ENCODE peak calls at places on chromosomes 6 and 20, in six cellular contexts. Z, R, P, S, E and X are unnamed samples. For H3K4me1, the result is how much of the 10 kb centered on the place peaks cover.

GRCh38 chr6:22149501-22150490 is 147.0 kb downstream of the PRL start:
- DNase-seq in R (no peak), E (no peak), S (no peak), Z (no peak), P (no peak), X (no peak)

GRCh38 chr6:42269553-42269952 is 51.9 kb upstream of the MRPS10 start:
- DNase-seq in S (no peak), Z (peak), P (no peak), E (peak), R (no peak), X (no peak)

GRCh38 chr20:24835195-24835594 is 113.9 kb upstream of the CST7 start:
- DNase-seq in S (no peak), Z (no peak), P (no peak), R (no peak), E (no peak), X (no peak)

GRCh38 chr20:8394308-8394945 is 262.4 kb downstream of the PLCB1 start:
- DNase-seq in E (no peak), Z (no peak), P (no peak), R (no peak), S (no peak), X (no peak)

GRCh38 chr20:32536861-32537656 is 48.1 kb downstream of the NOL4L start:
- DNase-seq in S (no peak), Z (peak), E (peak), P (no peak), R (no peak), X (no peak)

GRCh38 chr6:10567256-10568041 is 46.3 kb downstream of the GCNT2 start:
- DNase-seq in Z (no peak), P (peak), R (no peak), S (peak), E (no peak), X (no peak)

GRCh38 chr6:163100259-163100658 is 314.3 kb upstream of the QKI start:
- DNase-seq in S (no peak), E (no peak), R (no peak), P (no peak), Z (no peak), X (no peak)

GRCh38 chr6:50850223-50850751 is 31.6 kb downstream of the TFAP2B start:
- DNase-seq in R (no peak), P (no peak), E (no peak), Z (no peak), S (no peak), X (no peak)

GRCh38 chr20:61436674-61437279 is 184.7 kb downstream of the CDH4 start:
- DNase-seq in E (no peak), P (no peak), R (no peak), Z (no peak), S (peak), X (no peak)

GRCh38 chr20:37245671-37246237 is 15.9 kb downstream of the GHRH start:
- DNase-seq in P (no peak), Z (no peak), R (no peak), S (no peak), E (no peak), X (no peak)

GRCh38 chr20:24403410-24403809 is 66.0 kb upstream of the SYNDIG1 start:
- DNase-seq in S (no peak), P (no peak), Z (no peak), E (no peak), R (no peak), X (no peak)

GRCh38 chr20:46998497-46999190 is 104.0 kb downstream of the EYA2 start:
- DNase-seq in P (no peak), Z (peak), E (no peak), R (no peak), S (no peak), X (no peak)

GRCh38 chr20:45823949-45824835 is 2.9 kb downstream of the TNNC2 start:
- DNase-seq in E (peak), R (peak), S (peak), P (peak), Z (peak), X (no peak)

GRCh38 chr6:144150673-144151009 is 324 bp downstream of the STX11 start:
- DNase-seq in P (no peak), Z (no peak), E (peak), R (no peak), S (peak), X (no peak)

GRCh38 chr6:133774356-133774755 is 114.6 kb upstream of the TCF21 start:
- DNase-seq in R (no peak), S (peak), P (no peak), Z (no peak), E (no peak), X (no peak)

GRCh38 chr6:3220366-3220765 is 7.1 kb downstream of the TUBB2B start:
- DNase-seq in P (no peak), E (no peak), Z (no peak), R (no peak), S (no peak), X (no peak)

GRCh38 chr20:34045294-34045693 is 51.6 kb downstream of the RALY start:
- DNase-seq in E (no peak), R (peak), Z (peak), S (no peak), P (peak), X (peak)

GRCh38 chr6:31737315-31738047 is 1.2 kb upstream of the CLIC1 start:
- DNase-seq in P (peak), R (no peak), Z (no peak), E (peak), S (peak), X (no peak)

GRCh38 chr6:138194221-138194620 is 24.1 kb downstream of the PBOV1 start:
- DNase-seq in E (peak), R (no peak), S (no peak), Z (peak), P (no peak), X (no peak)

GRCh38 chr6:132768051-132768517 is 10.4 kb upstream of the VNN2 start:
- DNase-seq in R (no peak), E (peak), S (peak), Z (peak), P (peak), X (peak)

GRCh38 chr6:28240517-28240916 is 11.6 kb downstream of the ZKSCAN4 start:
- DNase-seq in Z (no peak), E (no peak), P (no peak), R (no peak), S (no peak), X (no peak)

GRCh38 chr20:36572701-36573102 is 695 bp upstream of the TGIF2 start:
- DNase-seq in S (peak), P (peak), E (peak), R (no peak), Z (peak), X (no peak)

GRCh38 chr6:127821431-127821830 is 79.4 kb downstream of the THEMIS start:
- DNase-seq in P (no peak), R (no peak), S (no peak), Z (no peak), E (no peak), X (no peak)

GRCh38 chr6:64258302-64258701 is 622.7 kb downstream of the PHF3 start:
- DNase-seq in P (no peak), S (no peak), R (no peak), Z (no peak), E (no peak), X (no peak)

GRCh38 chr6:163735076-163735475 is 320.6 kb downstream of the QKI start:
- DNase-seq in E (no peak), R (peak), S (no peak), P (no peak), Z (no peak), X (no peak)

GRCh38 chr20:25177890-25178321 is 17.6 kb upstream of the ENTPD6 start:
- DNase-seq in Z (peak), R (no peak), E (no peak), S (no peak), P (no peak), X (no peak)

GRCh38 chr6:90003941-90004340 is 109.7 kb downstream of the GJA10 start:
- DNase-seq in P (no peak), R (no peak), Z (no peak), S (no peak), E (no peak), X (no peak)

GRCh38 chr6:166527849-166528248 is 58.6 kb downstream of the RAMACL start:
- DNase-seq in R (no peak), P (no peak), S (no peak), E (no peak), Z (no peak), X (no peak)

GRCh38 chr6:161067749-161068148 is 76.2 kb downstream of the MAP3K4 start:
- DNase-seq in R (no peak), Z (no peak), E (no peak), S (no peak), P (no peak), X (no peak)

GRCh38 chr20:44089987-44090674 is 96.9 kb downstream of the JPH2 start:
- DNase-seq in R (peak), S (peak), Z (no peak), P (peak), E (peak), X (no peak)

GRCh38 chr20:61803903-61804804 is 261.5 kb downstream of the TAF4 start:
- DNase-seq in P (no peak), E (no peak), Z (no peak), S (no peak), R (no peak), X (no peak)

GRCh38 chr20:12838261-12838866 is 170.4 kb upstream of the SPTLC3 start:
- DNase-seq in S (peak), R (no peak), P (peak), Z (no peak), E (no peak), X (no peak)

GRCh38 chr6:29647927-29648642 is 8.8 kb upstream of the MOG start:
- DNase-seq in R (peak), P (peak), Z (no peak), S (peak), E (no peak), X (no peak)

GRCh38 chr20:48115511-48115910 is 330.2 kb upstream of the SULF2 start:
- DNase-seq in E (no peak), R (peak), Z (no peak), S (no peak), P (no peak), X (no peak)

GRCh38 chr6:11929451-11929850 is 82.7 kb upstream of the HIVEP1 start:
- DNase-seq in Z (no peak), P (no peak), R (no peak), E (no peak), S (no peak), X (no peak)

GRCh38 chr6:98458713-98459112 is 375.7 kb upstream of the POU3F2 start:
- DNase-seq in R (no peak), Z (no peak), E (no peak), S (no peak), P (no peak), X (no peak)

GRCh38 chr6:31657406-31658157 is 1.9 kb downstream of the APOM start:
- DNase-seq in E (no peak), S (no peak), Z (no peak), R (no peak), P (no peak), X (no peak)

GRCh38 chr20:14556206-14556605 is 218.8 kb upstream of the FLRT3 start:
- DNase-seq in Z (no peak), P (no peak), R (no peak), E (no peak), S (no peak), X (no peak)

GRCh38 chr20:14566505-14566904 is 229.1 kb upstream of the FLRT3 start:
- DNase-seq in S (no peak), P (no peak), Z (no peak), R (no peak), E (no peak), X (no peak)

GRCh38 chr20:14562976-14563375 is 225.6 kb upstream of the FLRT3 start:
- DNase-seq in E (no peak), R (no peak), P (no peak), S (no peak), Z (no peak), X (no peak)

GRCh38 chr20:14561733-14562132 is 224.3 kb upstream of the FLRT3 start:
- DNase-seq in Z (no peak), E (no peak), S (no peak), P (no peak), R (no peak), X (no peak)
- TF ChIP-seq EP300 in Z (no peak), E (no peak), S (no peak), P (no peak), R (no peak), X (no peak)

GRCh38 chr20:63152322-63153253 is 63.3 kb downstream of the YTHDF1 start:
- DNase-seq in S (no peak), R (no peak), E (no peak), P (no peak), Z (no peak), X (no peak)

GRCh38 chr20:63155266-63156165 is 60.4 kb downstream of the YTHDF1 start:
- DNase-seq in P (no peak), E (no peak), Z (no peak), R (no peak), S (no peak), X (no peak)

GRCh38 chr20:63153254-63154221 is 62.4 kb downstream of the YTHDF1 start:
- DNase-seq in R (no peak), Z (no peak), S (no peak), E (no peak), P (no peak), X (no peak)

GRCh38 chr20:63156221-63156671 is 59.7 kb downstream of the YTHDF1 start:
- DNase-seq in Z (no peak), S (no peak), R (no peak), E (no peak), P (no peak), X (no peak)

DNA sequence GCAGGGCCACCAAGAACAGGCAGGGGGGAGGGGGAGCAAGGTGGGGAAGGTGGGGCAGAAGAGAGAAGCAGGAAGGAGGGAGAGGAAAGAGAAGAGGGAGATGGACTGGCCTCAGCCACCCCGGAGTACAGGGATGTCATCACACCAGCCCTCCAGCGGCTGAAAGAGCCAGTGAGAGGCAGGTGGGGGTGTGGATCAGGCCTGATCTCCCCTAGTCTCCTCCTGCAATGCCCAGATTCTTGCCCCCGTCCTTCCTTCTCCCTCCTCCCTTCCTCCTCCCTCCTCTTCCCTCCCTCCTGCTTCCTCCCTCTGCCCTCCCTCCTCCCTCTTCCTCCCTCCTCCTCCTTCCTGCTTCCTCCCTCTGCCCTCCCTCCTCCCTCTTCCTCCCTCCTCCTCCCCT is 61.5 kb downstream of the YTHDF1 start:
- DNase-seq in S (no peak), E (no peak), P (no peak), Z (no peak), R (no peak), X (no peak)
- H3K4me1 ChIP-seq in S (under half), E (under half), P (under half), Z (under half), R (under half), X (under half)

GRCh38 chr6:109373762-109374161 is 8.5 kb downstream of the CD164 start:
- DNase-seq in S (no peak), E (no peak), Z (no peak), P (no peak), R (no peak), X (no peak)
- TF ChIP-seq EP300 in S (no peak), E (no peak), Z (no peak), P (no peak), R (no peak), X (no peak)

DNA sequence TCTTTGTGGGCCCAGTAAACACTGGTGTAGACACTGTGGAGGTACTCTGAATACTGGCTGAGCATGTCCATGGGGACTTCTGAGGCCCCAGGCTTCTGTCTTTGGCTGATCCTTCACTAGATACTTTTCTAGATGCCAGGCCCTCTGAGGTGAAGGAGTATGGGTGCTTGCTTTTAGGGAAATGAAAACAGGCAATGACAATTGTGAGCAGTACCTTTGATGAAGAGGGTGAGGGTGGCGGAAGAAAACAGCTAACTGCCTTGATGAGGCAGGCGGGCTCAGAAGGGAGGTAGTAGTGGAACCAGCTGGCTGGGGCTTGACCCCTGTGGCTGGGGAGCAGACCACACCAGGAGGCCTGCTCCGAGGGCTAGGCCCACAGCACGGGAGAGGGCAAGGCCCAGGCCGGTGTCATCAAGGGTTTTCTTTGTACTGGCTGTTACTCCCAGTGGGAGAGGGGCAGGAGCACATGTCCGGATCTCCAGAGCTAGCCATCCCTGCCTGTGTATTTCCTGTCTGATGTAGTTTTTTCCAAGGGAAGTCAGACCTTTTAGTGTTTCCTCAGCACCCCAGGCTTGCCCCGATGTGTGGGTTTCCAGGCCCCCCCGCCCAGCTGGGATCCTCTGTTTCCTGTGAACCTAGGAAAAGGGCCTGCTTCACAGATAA is 3.9 kb downstream of the PLCG1 start:
- DNase-seq in E (peak), S (no peak), R (peak), Z (no peak), P (peak), X (peak)
- H3K4me1 ChIP-seq in E (under half), S (under half), R (under half), Z (half or more), P (half or more), X (half or more)

GRCh38 chr6:88650979-88651378 is 312.4 kb downstream of the RNGTT start:
- DNase-seq in E (no peak), S (no peak), R (no peak), Z (no peak), P (no peak), X (no peak)
- TF ChIP-seq EP300 in E (no peak), S (no peak), R (no peak), Z (no peak), P (no peak), X (no peak)

DNA sequence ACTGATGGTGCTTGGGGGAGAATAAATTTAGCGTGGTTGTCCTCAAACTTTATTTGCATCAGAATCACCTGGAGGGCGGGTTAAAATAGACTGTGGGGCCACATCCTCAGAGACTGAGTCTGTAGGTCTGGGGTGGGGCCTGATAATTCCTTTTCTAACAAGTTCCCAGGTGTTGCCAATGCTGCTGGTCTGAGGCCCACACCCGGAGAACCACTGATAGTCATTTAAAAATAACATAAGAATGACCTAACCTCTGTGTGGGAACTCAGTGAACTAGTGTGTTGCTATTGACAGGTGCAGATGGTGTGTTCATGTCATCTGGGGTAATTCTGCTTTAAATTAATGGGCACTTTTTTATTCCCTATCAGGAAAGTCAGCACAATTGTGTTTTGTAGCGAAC is 64.8 kb downstream of the RTN4IP1 start:
- DNase-seq in S (no peak), P (no peak), Z (no peak), R (no peak), E (no peak), X (no peak)
- H3K4me1 ChIP-seq in S (under half), P (under half), Z (under half), R (under half), E (under half), X (under half)

DNA sequence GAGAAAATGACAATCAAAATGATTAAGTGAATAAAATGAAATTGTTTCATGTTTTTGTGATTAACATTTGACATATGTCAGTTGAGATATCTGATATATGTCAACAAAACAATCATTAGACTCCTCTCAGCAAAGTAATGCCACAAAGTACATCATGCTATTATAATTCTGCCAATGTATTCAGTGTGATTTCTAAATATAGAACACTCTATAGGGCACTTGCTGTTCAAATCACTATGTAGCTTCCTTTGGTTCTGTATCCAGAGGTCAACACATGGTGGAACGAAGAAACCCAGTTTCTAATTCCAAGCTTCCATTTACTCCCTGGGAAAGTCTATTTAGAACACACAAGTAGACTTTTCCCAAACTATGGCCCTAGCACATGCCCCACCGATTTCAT is 227.5 kb upstream of the FAM83B start:
- DNase-seq in E (no peak), S (no peak), P (no peak), R (no peak), Z (no peak), X (no peak)
- TF ChIP-seq EP300 in E (no peak), S (no peak), P (no peak), R (no peak), Z (no peak), X (no peak)

GRCh38 chr6:106517699-106518098 is 111.6 kb downstream of the RTN4IP1 start:
- DNase-seq in Z (no peak), P (no peak), E (no peak), S (no peak), R (no peak), X (no peak)
- H3K4me1 ChIP-seq in Z (half or more), P (half or more), E (under half), S (under half), R (under half), X (under half)

DNA sequence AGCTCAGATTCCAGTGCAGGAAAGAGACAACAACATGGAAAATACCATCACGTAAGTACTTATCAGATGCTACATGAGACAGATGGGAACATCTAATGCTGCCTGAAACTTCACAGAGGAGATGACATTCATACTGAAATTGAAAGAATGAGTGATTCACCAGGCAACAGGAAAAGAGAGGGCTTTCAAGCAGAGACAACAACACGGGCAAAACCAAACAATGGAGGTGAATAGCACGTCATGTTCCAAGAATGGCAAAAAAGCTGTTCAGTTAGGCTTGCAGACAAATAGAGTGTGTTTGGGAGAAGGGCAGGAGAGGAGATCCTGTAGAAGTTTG is 39.3 kb downstream of the GTF2H5 start:
- DNase-seq in E (no peak), Z (no peak), R (no peak), S (no peak), P (peak), X (no peak)
- TF ChIP-seq EP300 in E (no peak), Z (no peak), R (no peak), S (no peak), P (no peak), X (no peak)